ENCODE peak calls at places on chromosomes 16 and 17, in eight cellular contexts. One of them, this sample, is unnamed.

GRCh38 chr17:7355053-7355452 is at the start of gene TMEM95:
- DNase-seq in dorsolateral prefrontal cortex: peak; percentile 67
- DNase-seq in breast epithelium: no peak
- DNase-seq in HFF-Myc: no peak
- DNase-seq in tibial nerve: peak; percentile 47
- DNase-seq in astrocyte: no peak
- DNase-seq in WTC11: no peak
- DNase-seq in AG04449: no peak
- DNase-seq in this sample: no peak

GRCh38 chr17:74605361-74605760 is 13.3 kb upstream of the CD300LD start:
- DNase-seq in dorsolateral prefrontal cortex: no peak
- DNase-seq in breast epithelium: peak; percentile 28
- DNase-seq in HFF-Myc: no peak
- DNase-seq in tibial nerve: no peak
- DNase-seq in astrocyte: peak; percentile 70
- DNase-seq in WTC11: no peak
- DNase-seq in AG04449: peak; percentile 17
- DNase-seq in this sample: no peak

GRCh38 chr16:30663038-30663437 is 4.8 kb downstream of the FBRS start:
- DNase-seq in dorsolateral prefrontal cortex: no peak
- DNase-seq in breast epithelium: no peak
- DNase-seq in HFF-Myc: no peak
- DNase-seq in tibial nerve: no peak
- DNase-seq in astrocyte: no peak
- DNase-seq in WTC11: no peak
- DNase-seq in AG04449: no peak
- DNase-seq in this sample: no peak

GRCh38 chr16:68081796-68082567 is 3.2 kb upstream of the NFATC3 start:
- DNase-seq in dorsolateral prefrontal cortex: no peak
- DNase-seq in breast epithelium: no peak
- DNase-seq in HFF-Myc: no peak
- DNase-seq in tibial nerve: no peak
- DNase-seq in astrocyte: no peak
- DNase-seq in WTC11: no peak
- DNase-seq in AG04449: no peak
- DNase-seq in this sample: no peak

GRCh38 chr17:64200080-64201042 is 62.7 kb downstream of the TEX2 start:
- DNase-seq in dorsolateral prefrontal cortex: no peak
- DNase-seq in breast epithelium: no peak
- DNase-seq in HFF-Myc: no peak
- DNase-seq in tibial nerve: no peak
- DNase-seq in astrocyte: peak; percentile 65
- DNase-seq in WTC11: no peak
- DNase-seq in AG04449: no peak
- DNase-seq in this sample: no peak

GRCh38 chr17:13362341-13363122 is 239.2 kb downstream of the HS3ST3A1 start:
- DNase-seq in dorsolateral prefrontal cortex: no peak
- DNase-seq in breast epithelium: no peak
- DNase-seq in HFF-Myc: peak; percentile 20
- DNase-seq in tibial nerve: no peak
- DNase-seq in astrocyte: peak; percentile 80
- DNase-seq in WTC11: no peak
- DNase-seq in AG04449: no peak
- DNase-seq in this sample: no peak

GRCh38 chr17:41521574-41522261 is 3.0 kb upstream of the KRT15 start:
- DNase-seq in dorsolateral prefrontal cortex: no peak
- DNase-seq in breast epithelium: peak; percentile 92
- DNase-seq in HFF-Myc: no peak
- DNase-seq in tibial nerve: no peak
- DNase-seq in astrocyte: peak; percentile 87
- DNase-seq in WTC11: peak; percentile 57
- DNase-seq in AG04449: peak; percentile 37
- DNase-seq in this sample: no peak

GRCh38 chr16:47141773-47142468 is 1.8 kb downstream of the NETO2 start:
- DNase-seq in dorsolateral prefrontal cortex: peak; percentile 80
- DNase-seq in breast epithelium: peak; percentile 74
- DNase-seq in HFF-Myc: peak; percentile 61
- DNase-seq in tibial nerve: peak; percentile 52
- DNase-seq in astrocyte: peak; percentile 79
- DNase-seq in WTC11: peak; percentile 92
- DNase-seq in AG04449: peak; percentile 31
- DNase-seq in this sample: peak; percentile 35

GRCh38 chr17:64687376-64687775 is 25.3 kb upstream of the SMURF2 start:
- DNase-seq in dorsolateral prefrontal cortex: no peak
- DNase-seq in breast epithelium: no peak
- DNase-seq in HFF-Myc: no peak
- DNase-seq in tibial nerve: no peak
- DNase-seq in astrocyte: no peak
- DNase-seq in WTC11: no peak
- DNase-seq in AG04449: no peak
- DNase-seq in this sample: no peak

GRCh38 chr16:70416748-70417616 is 21.9 kb downstream of the ST3GAL2 start:
- DNase-seq in dorsolateral prefrontal cortex: no peak
- DNase-seq in breast epithelium: no peak
- DNase-seq in HFF-Myc: no peak
- DNase-seq in tibial nerve: no peak
- DNase-seq in astrocyte: no peak
- DNase-seq in WTC11: no peak
- DNase-seq in AG04449: no peak
- DNase-seq in this sample: no peak
- TF ChIP-seq CTCF in dorsolateral prefrontal cortex: no peak
- TF ChIP-seq CTCF in breast epithelium: no peak
- TF ChIP-seq CTCF in HFF-Myc: no peak
- TF ChIP-seq CTCF in tibial nerve: no peak
- TF ChIP-seq CTCF in astrocyte: no peak
- TF ChIP-seq CTCF in WTC11: no peak
- TF ChIP-seq CTCF in AG04449: no peak
- TF ChIP-seq CTCF in this sample: no peak

GRCh38 chr16:85174871-85175723 is 62.8 kb upstream of the CIBAR2 start:
- DNase-seq in dorsolateral prefrontal cortex: no peak
- DNase-seq in breast epithelium: no peak
- DNase-seq in HFF-Myc: no peak
- DNase-seq in tibial nerve: no peak
- DNase-seq in astrocyte: no peak
- DNase-seq in WTC11: no peak
- DNase-seq in AG04449: no peak
- DNase-seq in this sample: no peak

GRCh38 chr16:85171809-85172464 is 59.7 kb upstream of the CIBAR2 start:
- DNase-seq in dorsolateral prefrontal cortex: no peak
- DNase-seq in breast epithelium: no peak
- DNase-seq in HFF-Myc: no peak
- DNase-seq in tibial nerve: no peak
- DNase-seq in astrocyte: no peak
- DNase-seq in WTC11: no peak
- DNase-seq in AG04449: no peak
- DNase-seq in this sample: no peak

GRCh38 chr16:85172465-85173071 is 60.3 kb upstream of the CIBAR2 start:
- DNase-seq in dorsolateral prefrontal cortex: no peak
- DNase-seq in breast epithelium: no peak
- DNase-seq in HFF-Myc: no peak
- DNase-seq in tibial nerve: no peak
- DNase-seq in astrocyte: no peak
- DNase-seq in WTC11: peak; percentile 60
- DNase-seq in AG04449: no peak
- DNase-seq in this sample: no peak

GRCh38 chr16:85173981-85174751 is 61.9 kb upstream of the CIBAR2 start:
- DNase-seq in dorsolateral prefrontal cortex: no peak
- DNase-seq in breast epithelium: no peak
- DNase-seq in HFF-Myc: peak; percentile 78
- DNase-seq in tibial nerve: no peak
- DNase-seq in astrocyte: peak; percentile 82
- DNase-seq in WTC11: no peak
- DNase-seq in AG04449: no peak
- DNase-seq in this sample: peak; percentile 79

GRCh38 chr16:85173077-85173980 is 61.1 kb upstream of the CIBAR2 start:
- DNase-seq in dorsolateral prefrontal cortex: no peak
- DNase-seq in breast epithelium: no peak
- DNase-seq in HFF-Myc: no peak
- DNase-seq in tibial nerve: no peak
- DNase-seq in astrocyte: peak; percentile 93
- DNase-seq in WTC11: no peak
- DNase-seq in AG04449: peak; percentile 78
- DNase-seq in this sample: no peak
- TF ChIP-seq CTCF in dorsolateral prefrontal cortex: no peak
- TF ChIP-seq CTCF in breast epithelium: no peak
- TF ChIP-seq CTCF in HFF-Myc: peak; percentile 16
- TF ChIP-seq CTCF in tibial nerve: no peak
- TF ChIP-seq CTCF in astrocyte: no peak
- TF ChIP-seq CTCF in WTC11: no peak
- TF ChIP-seq CTCF in AG04449: peak; percentile 30
- TF ChIP-seq CTCF in this sample: no peak

DNA sequence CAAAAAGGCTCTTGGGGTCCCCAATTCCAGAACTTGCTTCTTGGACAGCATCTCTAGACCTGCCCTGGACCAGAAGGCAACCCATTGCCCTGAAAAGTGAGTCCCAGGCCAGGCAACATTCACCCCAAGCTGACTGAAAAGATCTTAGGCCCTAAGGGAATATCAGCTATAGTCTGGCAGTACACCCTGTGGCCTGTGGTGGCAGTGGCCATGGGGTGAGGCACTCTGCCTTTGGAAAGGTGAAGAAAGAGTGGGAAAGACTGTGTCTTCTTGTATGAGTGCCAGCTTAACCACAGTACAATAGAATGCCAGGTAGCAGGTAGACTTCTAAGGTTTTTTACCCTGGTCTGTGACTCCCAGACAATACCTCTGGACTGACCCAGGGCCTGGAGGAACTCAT is 564.5 kb downstream of the CDH8 start:
- DNase-seq in dorsolateral prefrontal cortex: no peak
- DNase-seq in breast epithelium: no peak
- DNase-seq in HFF-Myc: no peak
- DNase-seq in tibial nerve: no peak
- DNase-seq in astrocyte: no peak
- DNase-seq in WTC11: peak; percentile 22
- DNase-seq in AG04449: no peak
- DNase-seq in this sample: no peak
- TF ChIP-seq CTCF in dorsolateral prefrontal cortex: no peak
- TF ChIP-seq CTCF in breast epithelium: no peak
- TF ChIP-seq CTCF in HFF-Myc: no peak
- TF ChIP-seq CTCF in tibial nerve: no peak
- TF ChIP-seq CTCF in astrocyte: no peak
- TF ChIP-seq CTCF in WTC11: no peak
- TF ChIP-seq CTCF in AG04449: no peak
- TF ChIP-seq CTCF in this sample: no peak

DNA sequence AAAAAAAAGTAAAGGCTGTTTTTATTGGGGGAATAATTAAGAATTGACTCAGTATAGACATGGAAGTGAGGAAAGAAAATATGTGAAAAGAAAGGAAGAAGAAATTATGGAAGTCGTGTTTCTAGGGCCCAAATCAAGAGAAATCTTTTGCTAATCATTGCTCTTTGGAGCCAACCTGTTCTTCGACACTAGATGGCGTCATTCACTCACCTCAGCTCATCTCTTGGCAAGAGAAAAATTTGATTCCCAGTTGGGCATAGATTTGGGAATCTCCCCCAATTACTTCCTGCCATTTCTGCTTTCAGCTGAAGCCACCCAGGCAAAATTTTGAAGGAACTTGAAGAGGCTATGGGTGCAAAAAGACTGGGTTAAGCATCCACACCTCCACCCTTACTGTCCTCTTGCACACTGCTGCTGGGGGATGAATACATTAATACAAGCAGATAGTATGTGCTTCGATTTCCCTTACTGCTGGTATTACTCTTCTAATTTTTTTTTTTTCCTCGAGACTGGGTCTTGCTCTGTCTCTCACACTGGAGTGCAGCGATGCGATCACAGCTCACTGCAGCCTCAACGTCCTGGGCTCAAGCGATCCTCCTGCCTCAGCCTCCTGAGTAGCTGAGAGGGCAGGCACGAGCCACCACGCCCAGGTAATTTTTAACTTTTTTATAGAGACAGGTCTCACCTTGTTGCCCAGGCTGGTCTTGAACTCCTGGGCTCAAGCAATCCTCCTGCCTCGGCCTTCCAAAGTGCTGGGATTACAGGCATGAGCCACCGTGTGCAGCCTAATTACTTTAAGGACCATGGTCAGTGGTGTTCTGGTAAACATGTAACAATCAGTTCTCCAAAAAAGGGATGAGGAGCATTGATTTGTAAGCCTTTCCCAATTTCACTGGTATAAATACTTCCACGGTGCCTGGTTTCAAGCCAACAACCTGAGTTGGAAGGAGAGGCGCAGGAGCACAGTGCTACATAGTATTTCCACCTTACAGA is 13.5 kb downstream of the PSMD7 start:
- DNase-seq in dorsolateral prefrontal cortex: no peak
- DNase-seq in breast epithelium: no peak
- DNase-seq in HFF-Myc: peak; percentile 41
- DNase-seq in tibial nerve: no peak
- DNase-seq in astrocyte: peak; percentile 25
- DNase-seq in WTC11: no peak
- DNase-seq in AG04449: no peak
- DNase-seq in this sample: no peak
- TF ChIP-seq CTCF in dorsolateral prefrontal cortex: peak; percentile 70
- TF ChIP-seq CTCF in breast epithelium: peak; percentile 67
- TF ChIP-seq CTCF in HFF-Myc: peak; percentile 72
- TF ChIP-seq CTCF in tibial nerve: peak; percentile 61
- TF ChIP-seq CTCF in astrocyte: peak; percentile 87
- TF ChIP-seq CTCF in WTC11: peak; percentile 59
- TF ChIP-seq CTCF in AG04449: peak; percentile 68
- TF ChIP-seq CTCF in this sample: peak; percentile 43

GRCh38 chr17:16287563-16288027 is 65.7 kb downstream of the CENPV start:
- DNase-seq in dorsolateral prefrontal cortex: no peak
- DNase-seq in breast epithelium: no peak
- DNase-seq in HFF-Myc: no peak
- DNase-seq in tibial nerve: no peak
- DNase-seq in astrocyte: peak; percentile 89
- DNase-seq in WTC11: no peak
- DNase-seq in AG04449: peak; percentile 77
- DNase-seq in this sample: no peak
- TF ChIP-seq CTCF in dorsolateral prefrontal cortex: no peak
- TF ChIP-seq CTCF in breast epithelium: no peak
- TF ChIP-seq CTCF in HFF-Myc: no peak
- TF ChIP-seq CTCF in tibial nerve: peak; percentile 18
- TF ChIP-seq CTCF in astrocyte: no peak
- TF ChIP-seq CTCF in WTC11: no peak
- TF ChIP-seq CTCF in AG04449: no peak
- TF ChIP-seq CTCF in this sample: no peak

GRCh38 chr16:1537763-1538289 is 4.4 kb downstream of the TMEM204 start:
- DNase-seq in dorsolateral prefrontal cortex: no peak
- DNase-seq in breast epithelium: no peak
- DNase-seq in HFF-Myc: no peak
- DNase-seq in tibial nerve: no peak
- DNase-seq in astrocyte: no peak
- DNase-seq in WTC11: no peak
- DNase-seq in AG04449: no peak
- DNase-seq in this sample: no peak

GRCh38 chr16:1537138-1537577 is 3.7 kb downstream of the TMEM204 start:
- DNase-seq in dorsolateral prefrontal cortex: no peak
- DNase-seq in breast epithelium: no peak
- DNase-seq in HFF-Myc: no peak
- DNase-seq in tibial nerve: no peak
- DNase-seq in astrocyte: no peak
- DNase-seq in WTC11: no peak
- DNase-seq in AG04449: no peak
- DNase-seq in this sample: no peak

GRCh38 chr16:1539720-1540555 is 6.5 kb downstream of the TMEM204 start:
- DNase-seq in dorsolateral prefrontal cortex: no peak
- DNase-seq in breast epithelium: no peak
- DNase-seq in HFF-Myc: no peak
- DNase-seq in tibial nerve: no peak
- DNase-seq in astrocyte: no peak
- DNase-seq in WTC11: no peak
- DNase-seq in AG04449: no peak
- DNase-seq in this sample: no peak

GRCh38 chr16:1540556-1540855 is 7.0 kb downstream of the TMEM204 start:
- DNase-seq in dorsolateral prefrontal cortex: no peak
- DNase-seq in breast epithelium: no peak
- DNase-seq in HFF-Myc: no peak
- DNase-seq in tibial nerve: no peak
- DNase-seq in astrocyte: no peak
- DNase-seq in WTC11: no peak
- DNase-seq in AG04449: no peak
- DNase-seq in this sample: no peak

GRCh38 chr16:1538804-1539520 is 5.5 kb downstream of the TMEM204 start:
- DNase-seq in dorsolateral prefrontal cortex: no peak
- DNase-seq in breast epithelium: no peak
- DNase-seq in HFF-Myc: no peak
- DNase-seq in tibial nerve: no peak
- DNase-seq in astrocyte: no peak
- DNase-seq in WTC11: peak; percentile 59
- DNase-seq in AG04449: no peak
- DNase-seq in this sample: no peak
- TF ChIP-seq CTCF in dorsolateral prefrontal cortex: no peak
- TF ChIP-seq CTCF in breast epithelium: no peak
- TF ChIP-seq CTCF in HFF-Myc: peak; percentile 23
- TF ChIP-seq CTCF in tibial nerve: no peak
- TF ChIP-seq CTCF in astrocyte: no peak
- TF ChIP-seq CTCF in WTC11: peak; percentile 30
- TF ChIP-seq CTCF in AG04449: no peak
- TF ChIP-seq CTCF in this sample: no peak